ENCODE peak calls at places on chromosomes 4 and X, in four cellular contexts. O is GM23248, Z is NCI-H2029 treated with DMSO at 0.1 percent for 48 hours, E is activated T-cell treated with anti-CD3 and anti-CD28 coated beads for 48 hours. T is an unnamed sample.

GRCh38 chrX:75649829-75650228 is 127.0 kb upstream of the ZDHHC15 start:
- DNase-seq in O (no peak), Z (no peak), E (no peak), T (no peak)

GRCh38 chr4:143389543-143390195 is 53.0 kb downstream of the GAB1 start:
- DNase-seq in O (peak), Z (no peak), E (no peak), T (no peak)

GRCh38 chr4:129545599-129546278 is 449.8 kb downstream of the C4orf33 start:
- DNase-seq in O (no peak), Z (no peak), E (no peak), T (no peak)

GRCh38 chr4:7397206-7398103 is 37.3 kb downstream of the PSAPL1 start:
- DNase-seq in O (no peak), Z (no peak), E (no peak), T (peak)

GRCh38 chr4:186727977-186728519 is 4.4 kb upstream of the FAT1 start:
- DNase-seq in O (peak), Z (no peak), E (no peak), T (no peak)

GRCh38 chr4:180190382-180190781 is 2052.8 kb upstream of the TENM3 start:
- DNase-seq in O (no peak), Z (no peak), E (no peak), T (no peak)

GRCh38 chrX:45351478-45351877 is 150.8 kb upstream of the DIPK2B start:
- DNase-seq in O (peak), Z (no peak), E (no peak), T (no peak)

GRCh38 chrX:34521563-34521962 is 135.5 kb downstream of the TMEM47 start:
- DNase-seq in O (peak), Z (no peak), E (no peak), T (no peak)

GRCh38 chr4:93501946-93502345 is 326.6 kb upstream of the ATOH1 start:
- DNase-seq in O (no peak), Z (no peak), E (no peak), T (no peak)

GRCh38 chr4:7209699-7210098 is 17.4 kb downstream of the SORCS2 start:
- DNase-seq in O (peak), Z (no peak), E (no peak), T (no peak)

GRCh38 chrX:131907488-131908314 is 115.4 kb upstream of the STK26 start:
- DNase-seq in O (no peak), Z (no peak), E (no peak), T (no peak)

GRCh38 chr4:118280501-118281218 is 72.1 kb downstream of the PRSS12 start:
- DNase-seq in O (peak), Z (peak), E (peak), T (peak)

GRCh38 chrX:12984629-12985303 is 9.9 kb downstream of the TMSB4X start:
- DNase-seq in O (peak), Z (no peak), E (no peak), T (no peak)

GRCh38 chr4:7158081-7158750 is 34.1 kb upstream of the SORCS2 start:
- DNase-seq in O (no peak), Z (no peak), E (no peak), T (peak)

GRCh38 chr4:14387647-14388046 is 614.6 kb upstream of the CPEB2 start:
- DNase-seq in O (no peak), Z (no peak), E (no peak), T (no peak)

T was measured in ureter.